ENCODE peak calls at places on chromosome 10, in six cellular contexts. H is right lobe of liver, Z is endothelial cell of umbilical vein, K is PC-9, O is right atrium auricular region, E is activated B cell treated with CpG ODN at 0.5 μM for 24 hours. C is an unnamed sample.

GRCh38 chr10:119496282-119496681 is 46.2 kb downstream of the RGS10 start:
- DNase-seq in H (no peak), Z (no peak), K (no peak), O (no peak), E (no peak), C (no peak)

GRCh38 chr10:103793920-103794883 is 61.2 kb downstream of the SH3PXD2A start:
- DNase-seq in H (peak), Z (no peak), K (no peak), O (no peak), E (no peak), C (peak)

GRCh38 chr10:104331208-104331838 is 6.9 kb downstream of the ITPRIP start:
- DNase-seq in H (peak), Z (peak), K (no peak), O (peak), E (no peak), C (no peak)

GRCh38 chr10:70324951-70325781 is 41.4 kb upstream of the NPFFR1 start:
- DNase-seq in H (no peak), Z (no peak), K (no peak), O (no peak), E (no peak), C (no peak)

GRCh38 chr10:34305189-34305588 is 509.9 kb downstream of the PARD3 start:
- DNase-seq in H (no peak), Z (no peak), K (peak), O (no peak), E (no peak), C (peak)

GRCh38 chr10:68897336-68897741 is 3.8 kb upstream of the DDX50 start:
- DNase-seq in H (peak), Z (peak), K (peak), O (no peak), E (no peak), C (peak)

GRCh38 chr10:5659702-5660528 is 6.5 kb downstream of the ASB13 start:
- DNase-seq in H (peak), Z (no peak), K (peak), O (peak), E (no peak), C (no peak)

GRCh38 chr10:133262696-133263095 is 14.0 kb downstream of the ADAM8 start:
- DNase-seq in H (no peak), Z (no peak), K (no peak), O (no peak), E (no peak), C (no peak)

GRCh38 chr10:103512166-103512565 is 18.7 kb downstream of the NEURL1 start:
- DNase-seq in H (no peak), Z (no peak), K (no peak), O (no peak), E (no peak), C (no peak)

GRCh38 chr10:123380491-123381085 is 226.4 kb downstream of the BUB3 start:
- DNase-seq in H (no peak), Z (no peak), K (no peak), O (no peak), E (no peak), C (no peak)
- TF ChIP-seq CTCF in H (peak), Z (no peak), K (peak), O (no peak), E (no peak), C (peak)

GRCh38 chr10:7819126-7819470 is 793 bp downstream of the TAF3 start:
- DNase-seq in H (peak), Z (peak), K (peak), O (peak), E (no peak), C (no peak)
- TF ChIP-seq CTCF in H (peak), Z (peak), K (no peak), O (peak), E (no peak), C (peak)

GRCh38 chr10:588246-589165 is 101.0 kb downstream of the DIP2C start:
- DNase-seq in H (no peak), Z (no peak), K (peak), O (no peak), E (no peak), C (no peak)
- TF ChIP-seq CTCF in H (no peak), Z (no peak), K (no peak), O (peak), E (no peak), C (no peak)

GRCh38 chr10:22436893-22437619 is 91.8 kb downstream of the SPAG6 start:
- DNase-seq in H (peak), Z (peak), K (peak), O (peak), E (peak), C (peak)
- TF ChIP-seq CTCF in H (no peak), Z (peak), K (no peak), O (peak), E (no peak), C (peak)

DNA sequence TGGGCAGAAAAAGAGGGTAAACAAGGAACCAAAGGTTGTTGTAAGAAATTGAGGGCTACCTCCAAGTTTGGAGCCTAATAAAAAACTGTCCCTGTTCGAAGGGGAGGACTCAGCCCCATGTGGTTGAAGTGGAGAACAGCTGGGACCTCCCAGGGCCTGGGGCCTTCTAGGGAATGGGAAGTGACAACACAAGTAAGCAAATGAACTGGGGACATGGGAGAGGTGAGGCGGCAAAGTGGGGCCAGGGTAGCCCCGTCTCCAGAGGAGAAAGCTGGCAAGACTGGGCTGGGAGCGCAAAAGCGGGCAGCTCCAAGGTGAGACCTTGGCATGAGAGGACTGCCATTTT is 198.1 kb downstream of the ZNF438 start:
- DNase-seq in H (no peak), Z (no peak), K (no peak), O (no peak), E (no peak), C (no peak)
- TF ChIP-seq CTCF in H (no peak), Z (no peak), K (no peak), O (no peak), E (no peak), C (no peak)

GRCh38 chr10:124214610-124215009 is 121.2 kb upstream of the CHST15 start:
- DNase-seq in H (peak), Z (no peak), K (no peak), O (peak), E (no peak), C (no peak)

GRCh38 chr10:124213881-124214523 is 120.6 kb upstream of the CHST15 start:
- DNase-seq in H (no peak), Z (no peak), K (no peak), O (peak), E (no peak), C (no peak)

GRCh38 chr10:124219655-124220054 is 126.3 kb upstream of the CHST15 start:
- DNase-seq in H (peak), Z (no peak), K (no peak), O (no peak), E (no peak), C (no peak)

GRCh38 chr10:124217906-124218769 is 124.7 kb upstream of the CHST15 start:
- DNase-seq in H (peak), Z (no peak), K (peak), O (no peak), E (no peak), C (no peak)

GRCh38 chr10:124217031-124217430 is 123.6 kb upstream of the CHST15 start:
- DNase-seq in H (peak), Z (no peak), K (no peak), O (no peak), E (no peak), C (no peak)
- TF ChIP-seq CTCF in H (no peak), Z (no peak), K (no peak), O (no peak), E (no peak), C (no peak)

GRCh38 chr10:52066383-52066782 is 247.7 kb upstream of the DKK1 start:
- DNase-seq in H (no peak), Z (no peak), K (no peak), O (no peak), E (no peak), C (no peak)
- TF ChIP-seq CTCF in H (no peak), Z (no peak), K (no peak), O (no peak), E (no peak), C (peak)

GRCh38 chr10:123427386-123427785 is 238.8 kb upstream of the GPR26 start:
- DNase-seq in H (peak), Z (no peak), K (no peak), O (no peak), E (no peak), C (no peak)
- TF ChIP-seq CTCF in H (no peak), Z (no peak), K (no peak), O (no peak), E (no peak), C (no peak)